ENCODE peak calls at places on chromosomes 16 and 17, in seven cellular contexts. D is Peyer's patch; I is CD4-positive, alpha-beta memory T cell; B is PC-9; Q is esophagus squamous epithelium; N is CD8-positive, alpha-beta T cell; M is A549. Z is an unnamed sample.

GRCh38 chr17:65079489-65079900 is 23.0 kb upstream of the GNA13 start:
- DNase-seq in I (no peak), D (no peak), Q (no peak), N (no peak), M (no peak), B (no peak), Z (no peak)

GRCh38 chr17:50279181-50279526 is 4.9 kb downstream of the TMEM92 start:
- DNase-seq in B (peak; percentile 76), Q (no peak), M (no peak), I (no peak), D (no peak), N (no peak), Z (no peak)

GRCh38 chr17:49715717-49716279 is 8.0 kb upstream of the SLC35B1 start:
- DNase-seq in B (no peak), Q (no peak), D (no peak), M (no peak), N (no peak), I (peak; percentile 84), Z (no peak)

GRCh38 chr17:14774774-14775173 is 473.9 kb downstream of the HS3ST3B1 start:
- DNase-seq in M (no peak), B (no peak), N (no peak), I (no peak), D (no peak), Q (no peak), Z (no peak)

GRCh38 chr17:64769712-64770111 is 107.6 kb upstream of the SMURF2 start:
- DNase-seq in D (no peak), N (no peak), I (no peak), B (no peak), M (no peak), Q (no peak), Z (no peak)

GRCh38 chr16:31407406-31407805 is 14.3 kb downstream of the ITGAD start:
- DNase-seq in N (no peak), I (no peak), D (no peak), Q (no peak), M (no peak), B (no peak), Z (no peak)

GRCh38 chr16:23801387-23801786 is 34.4 kb upstream of the PRKCB start:
- DNase-seq in M (peak; percentile 73), N (peak; percentile 89), I (peak; percentile 68), Q (no peak), D (peak; percentile 91), B (no peak), Z (no peak)

GRCh38 chr17:50177476-50177875 is 11.7 kb downstream of the SGCA start:
- DNase-seq in N (no peak), Q (no peak), M (no peak), I (no peak), B (no peak), D (no peak), Z (no peak)

GRCh38 chr17:39623356-39623950 is 3.3 kb upstream of the PPP1R1B start:
- DNase-seq in N (peak; percentile 91), M (peak; percentile 76), Q (no peak), D (peak; percentile 94), I (peak; percentile 78), B (peak; percentile 53), Z (no peak)

GRCh38 chr17:82960419-82961271 is 118.8 kb upstream of the METRNL start:
- DNase-seq in B (no peak), I (no peak), N (no peak), Q (no peak), D (peak; percentile 41), M (no peak), Z (no peak)

GRCh38 chr17:68033636-68034451 is 1.7 kb upstream of the KPNA2 start:
- DNase-seq in B (peak; percentile 55), D (no peak), N (no peak), Q (no peak), M (peak; percentile 94), I (no peak), Z (no peak)

DNA sequence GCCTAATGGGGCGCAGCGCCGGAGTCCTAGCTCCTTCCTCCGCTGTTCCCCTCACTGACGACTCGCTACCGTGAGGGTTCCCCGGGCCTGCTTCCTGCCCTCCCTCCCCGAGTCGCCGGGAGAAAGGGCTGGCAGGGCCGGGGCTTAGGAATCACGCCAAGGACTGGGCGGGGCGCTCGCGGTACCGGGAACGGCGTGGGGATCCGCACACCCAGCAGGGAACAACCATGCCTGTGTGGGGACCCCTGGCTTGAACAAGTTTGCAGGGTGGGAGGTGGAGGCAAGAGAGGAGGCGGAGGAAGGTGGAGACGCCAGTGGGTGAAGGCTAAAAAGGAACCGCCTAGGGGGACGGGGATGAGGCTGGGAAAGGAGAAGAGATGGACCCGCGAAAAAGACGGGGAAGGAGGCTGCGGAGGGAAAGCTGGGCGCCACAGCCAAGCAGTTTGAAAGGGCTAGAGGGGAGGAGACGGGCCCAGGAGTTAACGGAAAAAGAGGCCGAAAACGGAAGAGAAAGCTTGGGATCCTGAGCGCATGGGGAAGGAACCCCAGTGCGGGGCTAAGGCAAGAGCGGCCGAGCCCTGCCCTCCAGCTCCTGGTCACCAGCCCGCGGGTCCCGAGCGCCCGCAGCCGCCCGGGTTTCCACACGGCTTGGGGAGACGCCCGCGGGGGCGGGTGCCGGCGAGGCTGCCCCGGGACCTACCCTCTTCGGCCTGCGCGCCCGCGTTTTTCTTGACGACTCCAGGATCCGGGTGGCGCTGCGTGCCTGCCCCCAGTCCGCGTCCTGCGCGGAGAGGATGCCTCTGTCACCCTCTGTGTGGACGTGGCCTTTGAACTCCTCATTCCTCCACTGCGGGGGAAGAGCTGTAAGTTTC is 1.3 kb upstream of the CDH11 start:
- DNase-seq in M (no peak), D (peak; percentile 59), N (no peak), Q (no peak), I (no peak), B (no peak), Z (no peak)
- H3K27ac ChIP-seq in M (no peak overlapping the region), D (peak overlapping the region; percentile 89), N (no peak overlapping the region), Q (peak overlapping the region; percentile 92), I (no peak overlapping the region), B (no peak overlapping the region), Z (peak overlapping the region; percentile 45)

GRCh38 chr16:68393333-68393732 is 55.0 kb downstream of the SMPD3 start:
- DNase-seq in N (no peak), I (no peak), B (no peak), D (no peak), Q (no peak), M (no peak), Z (no peak)
- H3K27ac ChIP-seq in N (no peak overlapping the region), I (no peak overlapping the region), B (no peak overlapping the region), D (no peak overlapping the region), Q (no peak overlapping the region), M (no peak overlapping the region), Z (no peak overlapping the region)

GRCh38 chr16:14464192-14464591 is 165.9 kb downstream of the PARN start:
- DNase-seq in M (no peak), D (no peak), Q (no peak), N (no peak), I (no peak), B (no peak), Z (no peak)

GRCh38 chr16:14460726-14461125 is 169.3 kb downstream of the PARN start:
- DNase-seq in N (no peak), M (no peak), Q (no peak), D (no peak), I (no peak), B (no peak), Z (no peak)

GRCh38 chr16:14464796-14465195 is 165.3 kb downstream of the PARN start:
- DNase-seq in D (no peak), M (no peak), N (no peak), B (peak; percentile 51), Q (no peak), I (no peak), Z (no peak)

GRCh38 chr16:14465799-14466198 is 164.3 kb downstream of the PARN start:
- DNase-seq in B (no peak), Q (no peak), I (no peak), D (no peak), N (no peak), M (no peak), Z (no peak)

DNA sequence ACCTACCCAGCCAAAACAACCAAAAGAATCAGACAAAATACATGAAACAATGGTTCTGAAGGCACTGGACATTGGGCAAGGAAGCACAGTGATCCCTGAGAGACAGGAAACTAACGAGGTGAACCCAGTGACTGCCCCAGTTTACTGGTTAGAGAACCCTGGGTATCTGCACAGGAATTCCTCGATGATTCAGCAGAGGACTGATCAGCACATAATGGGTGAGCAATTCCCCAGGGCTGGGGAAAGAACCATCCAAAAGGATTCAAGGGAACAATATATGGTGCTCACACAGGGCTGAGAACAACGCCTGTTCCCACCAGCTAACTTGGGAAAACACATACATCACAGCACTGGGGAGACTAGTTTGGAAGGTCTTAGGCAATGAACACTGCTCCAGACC is 167.2 kb downstream of the PARN start:
- DNase-seq in Q (no peak), I (no peak), B (no peak), N (no peak), M (no peak), D (no peak), Z (no peak)
- H3K27ac ChIP-seq in Q (no peak overlapping the region), I (no peak overlapping the region), B (no peak overlapping the region), N (no peak overlapping the region), M (no peak overlapping the region), D (no peak overlapping the region), Z (no peak overlapping the region)

GRCh38 chr17:3887394-3887793 is 5.5 kb downstream of the CAMKK1 start:
- DNase-seq in D (no peak), B (no peak), Q (no peak), I (no peak), N (no peak), M (no peak), Z (no peak)
- H3K27ac ChIP-seq in D (peak overlapping the region; percentile 86), B (peak overlapping the region; percentile 67), Q (peak overlapping the region; percentile 92), I (peak overlapping the region; percentile 30), N (peak overlapping the region; percentile 14), M (peak overlapping the region; percentile 87), Z (peak overlapping the region; percentile 78)

GRCh38 chr17:1041746-1042145 is 44.8 kb downstream of the TIMM22 start:
- DNase-seq in B (no peak), D (no peak), M (no peak), Q (no peak), I (no peak), N (no peak), Z (no peak)

GRCh38 chr17:1040216-1040600 is 43.3 kb downstream of the TIMM22 start:
- DNase-seq in Q (no peak), I (no peak), D (no peak), M (no peak), B (no peak), N (no peak), Z (no peak)

GRCh38 chr17:1045456-1045855 is 48.5 kb downstream of the TIMM22 start:
- DNase-seq in N (no peak), B (no peak), Q (no peak), I (no peak), D (no peak), M (no peak), Z (no peak)

GRCh38 chr17:1042486-1042885 is 45.6 kb downstream of the TIMM22 start:
- DNase-seq in I (no peak), N (no peak), B (no peak), D (no peak), M (no peak), Q (no peak), Z (no peak)

GRCh38 chr17:1043601-1044251 is 46.8 kb downstream of the TIMM22 start:
- DNase-seq in B (no peak), Q (no peak), D (no peak), I (no peak), N (no peak), M (no peak), Z (no peak)
- H3K27ac ChIP-seq in B (no peak overlapping the region), Q (peak overlapping the region; percentile 82), D (peak overlapping the region; percentile 36), I (no peak overlapping the region), N (no peak overlapping the region), M (no peak overlapping the region), Z (no peak overlapping the region)

Z was measured in epithelial cell of prostate.